ENCODE peak calls at places on chromosome 19, in eight cellular contexts. A is esophagus muscularis mucosa, N is esophagus squamous epithelium, K is body of pancreas, O is breast epithelium, R is gastrocnemius medialis, E is adrenal gland, M is A549. L is an unnamed sample.
A peak's percentile ranks its signal among the peaks of the same experiment; 100 is the strongest.

GRCh38 chr19:7748756-7749155 is 1.4 kb upstream of the CD209 start:
- DNase-seq in M (peak; percentile 54), N (no peak), K (no peak), O (peak; percentile 25), A (no peak), R (no peak), E (no peak), L (peak; percentile 15)

GRCh38 chr19:40116075-40116474 is 25.3 kb upstream of the ZNF780A start:
- DNase-seq in N (no peak), M (no peak), A (no peak), R (no peak), E (no peak), O (no peak), K (no peak), L (no peak)

GRCh38 chr19:2487780-2488330 is 11.9 kb downstream of the GADD45B start:
- DNase-seq in N (no peak), E (no peak), M (no peak), A (no peak), O (no peak), K (no peak), R (no peak), L (no peak)

GRCh38 chr19:56668676-56669075 is 2.9 kb downstream of the ZNF835 start:
- DNase-seq in M (no peak), R (no peak), A (no peak), E (no peak), N (no peak), O (no peak), K (no peak), L (no peak)

GRCh38 chr19:13597625-13598024 is 91.3 kb upstream of the CACNA1A start:
- DNase-seq in M (peak; percentile 60), A (no peak), K (peak; percentile 50), E (peak; percentile 45), R (peak; percentile 2), O (no peak), N (no peak), L (peak; percentile 58)

GRCh38 chr19:35724560-35724959 is 6.8 kb downstream of the KMT2B start:
- DNase-seq in O (no peak), A (no peak), N (no peak), E (no peak), M (no peak), K (no peak), R (no peak), L (no peak)

GRCh38 chr19:2225415-2226050 is 10.6 kb downstream of the PLEKHJ1 start:
- DNase-seq in M (no peak), R (no peak), E (no peak), A (no peak), K (no peak), O (no peak), N (no peak), L (no peak)

GRCh38 chr19:55316646-55317045 is 8.5 kb downstream of the TMEM150B start:
- DNase-seq in N (no peak), K (no peak), O (no peak), E (no peak), M (no peak), A (no peak), R (no peak), L (no peak)

GRCh38 chr19:38617283-38617763 is 430 bp downstream of the MAP4K1 start:
- DNase-seq in N (no peak), M (no peak), A (no peak), O (no peak), R (no peak), E (no peak), K (no peak), L (no peak)

GRCh38 chr19:29054886-29055675 is 157.9 kb downstream of the UQCRFS1 start:
- DNase-seq in M (no peak), O (no peak), E (peak; percentile 31), K (no peak), R (no peak), N (no peak), A (no peak), L (no peak)

GRCh38 chr19:52190679-52191293 is 934 bp downstream of the PPP2R1A start:
- DNase-seq in A (no peak), M (peak; percentile 51), O (no peak), E (no peak), R (no peak), K (no peak), N (no peak), L (no peak)

GRCh38 chr19:38710416-38710702 is 33.9 kb downstream of the CAPN12 start:
- DNase-seq in N (no peak), K (no peak), M (no peak), E (no peak), O (no peak), R (no peak), A (no peak), L (no peak)

GRCh38 chr19:38812004-38812840 is 523 bp downstream of the LGALS4 start:
- DNase-seq in O (no peak), E (no peak), A (no peak), K (no peak), M (no peak), R (no peak), N (no peak), L (no peak)

GRCh38 chr19:10751109-10751972 is 33.5 kb downstream of the DNM2 start:
- DNase-seq in E (peak; percentile 27), A (no peak), O (no peak), N (no peak), K (peak; percentile 60), R (no peak), M (no peak), L (no peak)

GRCh38 chr19:10747674-10748073 is 29.8 kb downstream of the DNM2 start:
- DNase-seq in N (no peak), K (no peak), A (no peak), M (no peak), O (no peak), E (no peak), R (no peak), L (no peak)

GRCh38 chr19:10748924-10749434 is 31.1 kb downstream of the DNM2 start:
- DNase-seq in M (peak; percentile 81), K (peak; percentile 96), O (no peak), E (peak; percentile 55), R (no peak), A (no peak), N (no peak), L (peak; percentile 65)

GRCh38 chr19:10748195-10748923 is 30.5 kb downstream of the DNM2 start:
- DNase-seq in O (no peak), K (no peak), A (no peak), N (no peak), R (no peak), E (no peak), M (no peak), L (no peak)

GRCh38 chr19:10749435-10750384 is 31.8 kb downstream of the DNM2 start:
- DNase-seq in A (no peak), N (no peak), K (peak; percentile 84), E (no peak), R (no peak), O (no peak), M (no peak), L (no peak)
- TF ChIP-seq POLR2A in A (no peak), N (no peak), K (peak; percentile 29), E (no peak), R (no peak), O (no peak), M (no peak), L (no peak)

DNA sequence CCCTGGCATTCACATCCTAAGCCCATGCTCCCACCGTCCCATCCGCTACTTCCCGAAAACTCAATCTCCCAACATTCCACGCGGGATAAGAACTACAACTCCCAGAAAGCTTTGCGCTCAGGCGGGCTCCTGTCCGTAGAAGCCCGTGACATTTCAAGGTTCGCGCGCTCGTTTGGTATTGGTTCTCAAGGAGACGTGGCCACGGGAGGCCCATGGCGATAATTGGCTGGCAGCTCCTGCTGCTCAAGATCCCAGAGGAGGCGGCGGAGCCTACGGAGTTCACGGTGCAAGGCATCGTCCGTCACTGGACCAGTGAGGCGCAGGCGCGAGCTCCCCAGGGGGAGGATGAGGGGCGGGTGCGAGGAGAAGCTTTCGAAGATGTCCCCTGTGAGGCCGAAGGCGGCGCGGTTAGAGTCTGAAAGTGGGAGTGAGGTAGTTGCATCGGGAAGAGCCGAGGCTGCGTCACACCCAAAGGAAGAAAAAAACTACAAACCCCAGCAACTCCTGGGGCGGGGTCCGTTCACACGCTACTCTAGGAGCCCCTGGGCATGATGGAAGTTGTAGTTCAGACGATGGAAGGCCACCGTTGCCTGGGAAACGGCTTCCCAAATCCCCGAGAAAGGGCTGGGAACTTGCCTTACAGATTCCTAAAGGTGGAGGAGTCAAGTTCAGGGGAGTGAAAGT is 1.2 kb upstream of the MAMSTR start:
- DNase-seq in M (peak; percentile 100), O (peak; percentile 98), E (peak; percentile 99), N (peak; percentile 83), A (peak; percentile 100), K (peak; percentile 98), R (peak; percentile 100), L (peak; percentile 97)
- TF ChIP-seq POLR2A in M (peak; percentile 24), O (no peak), E (no peak), N (no peak), A (no peak), K (no peak), R (no peak), L (peak; percentile 72)

GRCh38 chr19:10113964-10114650 is 2.6 kb downstream of the P2RY11 start:
- DNase-seq in E (no peak), R (no peak), N (no peak), K (no peak), A (no peak), M (no peak), O (no peak), L (peak; percentile 32)
- TF ChIP-seq POLR2A in E (no peak), R (no peak), N (no peak), K (no peak), A (no peak), M (no peak), O (no peak), L (peak; percentile 38)

GRCh38 chr19:41883821-41884733 is 1.1 kb downstream of the ARHGEF1 start:
- DNase-seq in R (peak; percentile 90), K (peak; percentile 96), M (peak; percentile 100), A (peak; percentile 94), N (peak; percentile 75), E (peak; percentile 93), O (peak; percentile 93), L (peak; percentile 98)
- TF ChIP-seq POLR2A in R (peak; percentile 51), K (peak; percentile 84), M (peak; percentile 73), A (no peak), N (no peak), E (peak; percentile 60), O (peak; percentile 20), L (peak; percentile 66)

DNA sequence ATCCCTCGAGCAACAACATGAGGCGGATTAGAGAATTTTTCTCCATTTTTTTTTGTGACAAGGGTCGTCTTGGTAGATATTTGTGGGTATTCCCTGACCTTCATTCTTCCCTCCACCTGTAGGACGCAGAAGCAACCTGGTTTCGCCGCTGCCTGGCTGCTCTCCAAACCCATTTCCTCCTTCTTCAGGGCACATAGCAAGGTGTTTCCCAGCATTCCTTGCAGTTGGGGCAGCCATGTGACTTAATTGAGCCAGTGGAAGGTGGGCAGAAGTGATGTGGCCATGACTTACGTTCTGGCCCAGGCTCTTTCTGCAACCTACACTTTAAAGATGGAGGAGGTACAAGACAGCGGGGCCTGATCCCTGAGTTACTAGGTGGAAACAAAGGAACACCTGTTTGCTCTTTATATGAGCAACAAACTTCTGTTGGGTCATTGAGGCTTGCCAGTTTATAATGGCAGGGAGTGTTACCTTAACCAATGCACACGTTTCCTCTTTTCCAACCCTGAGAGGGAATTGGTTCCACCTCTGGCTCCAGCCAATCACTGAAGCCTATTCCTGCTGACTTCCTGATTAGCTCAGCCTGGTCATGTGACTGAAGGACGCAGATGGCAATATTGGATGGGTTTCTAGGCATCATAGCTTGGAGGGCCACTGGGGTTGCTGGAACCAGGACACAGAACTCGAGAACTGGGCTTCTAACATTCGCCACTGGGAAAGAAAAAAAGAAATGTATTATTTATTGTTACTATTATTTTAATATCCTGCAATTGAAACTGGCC is 30.8 kb upstream of the ZNRF4 start:
- DNase-seq in R (no peak), M (no peak), A (no peak), E (no peak), N (no peak), O (no peak), K (no peak), L (no peak)
- TF ChIP-seq POLR2A in R (no peak), M (no peak), A (no peak), E (no peak), N (no peak), O (no peak), K (no peak), L (no peak)

L was measured in erythroblast.